ENCODE peak calls at places on chromosomes 16 and 17, in eight cellular contexts. B is fibroblast of lung; N is mucosa of descending colon; I is body of pancreas; W is CD4-positive, CD25-positive, alpha-beta regulatory T cell; E is left lung; J is heart right ventricle; A is H9. Q is an unnamed sample.

GRCh38 chr16:72241930-72242329 is 70.0 kb upstream of the PMFBP1 start:
- DNase-seq in B (peak; percentile 48), N (peak; percentile 60), I (peak; percentile 51), W (peak; percentile 28), E (no peak), J (no peak), A (no peak), Q (no peak)

GRCh38 chr16:66364117-66364958 is 2.2 kb upstream of the CDH5 start:
- DNase-seq in B (peak; percentile 45), N (peak; percentile 32), I (peak; percentile 43), W (no peak), E (no peak), J (peak; percentile 79), A (no peak), Q (no peak)

GRCh38 chr16:51938861-51939260 is 608.1 kb downstream of the TOX3 start:
- DNase-seq in B (no peak), N (no peak), I (no peak), W (no peak), E (no peak), J (no peak), A (no peak), Q (no peak)

GRCh38 chr17:49576121-49576905 is 642 bp downstream of the NXPH3 start:
- DNase-seq in B (peak; percentile 35), N (peak; percentile 21), I (no peak), W (no peak), E (no peak), J (no peak), A (peak; percentile 91), Q (peak; percentile 52)

GRCh38 chr17:50681260-50682200 is 26.2 kb downstream of the ANKRD40 start:
- DNase-seq in B (peak; percentile 77), N (peak; percentile 71), I (peak; percentile 59), W (peak; percentile 35), E (no peak), J (peak; percentile 59), A (no peak), Q (no peak)

GRCh38 chr16:22372882-22373661 is 1.3 kb downstream of the CDR2 start:
- DNase-seq in B (no peak), N (peak; percentile 18), I (no peak), W (peak; percentile 50), E (no peak), J (no peak), A (no peak), Q (no peak)

GRCh38 chr16:50861926-50862325 is 120.0 kb downstream of the CYLD start:
- DNase-seq in B (peak; percentile 90), N (no peak), I (no peak), W (no peak), E (no peak), J (no peak), A (no peak), Q (no peak)

GRCh38 chr16:1691956-1692355 is 13.9 kb downstream of the JPT2 start:
- DNase-seq in B (peak; percentile 95), N (no peak), I (no peak), W (no peak), E (no peak), J (no peak), A (no peak), Q (no peak)

GRCh38 chr17:70100983-70101382 is 26.0 kb downstream of the KCNJ16 start:
- DNase-seq in B (no peak), N (no peak), I (no peak), W (no peak), E (no peak), J (no peak), A (no peak), Q (no peak)

GRCh38 chr17:21418446-21419298 is 42.5 kb downstream of the KCNJ12 start:
- DNase-seq in B (no peak), N (no peak), I (no peak), W (no peak), E (no peak), J (no peak), A (no peak), Q (no peak)

GRCh38 chr17:78272181-78272913 is 40.9 kb downstream of the TMEM235 start:
- DNase-seq in B (peak; percentile 46), N (peak; percentile 71), I (peak; percentile 81), W (peak; percentile 74), E (no peak), J (peak; percentile 55), A (peak; percentile 79), Q (peak; percentile 66)

GRCh38 chr17:6286239-6286638 is 148.7 kb downstream of the AIPL1 start:
- DNase-seq in B (no peak), N (no peak), I (no peak), W (no peak), E (no peak), J (no peak), A (peak; percentile 80), Q (no peak)

DNA sequence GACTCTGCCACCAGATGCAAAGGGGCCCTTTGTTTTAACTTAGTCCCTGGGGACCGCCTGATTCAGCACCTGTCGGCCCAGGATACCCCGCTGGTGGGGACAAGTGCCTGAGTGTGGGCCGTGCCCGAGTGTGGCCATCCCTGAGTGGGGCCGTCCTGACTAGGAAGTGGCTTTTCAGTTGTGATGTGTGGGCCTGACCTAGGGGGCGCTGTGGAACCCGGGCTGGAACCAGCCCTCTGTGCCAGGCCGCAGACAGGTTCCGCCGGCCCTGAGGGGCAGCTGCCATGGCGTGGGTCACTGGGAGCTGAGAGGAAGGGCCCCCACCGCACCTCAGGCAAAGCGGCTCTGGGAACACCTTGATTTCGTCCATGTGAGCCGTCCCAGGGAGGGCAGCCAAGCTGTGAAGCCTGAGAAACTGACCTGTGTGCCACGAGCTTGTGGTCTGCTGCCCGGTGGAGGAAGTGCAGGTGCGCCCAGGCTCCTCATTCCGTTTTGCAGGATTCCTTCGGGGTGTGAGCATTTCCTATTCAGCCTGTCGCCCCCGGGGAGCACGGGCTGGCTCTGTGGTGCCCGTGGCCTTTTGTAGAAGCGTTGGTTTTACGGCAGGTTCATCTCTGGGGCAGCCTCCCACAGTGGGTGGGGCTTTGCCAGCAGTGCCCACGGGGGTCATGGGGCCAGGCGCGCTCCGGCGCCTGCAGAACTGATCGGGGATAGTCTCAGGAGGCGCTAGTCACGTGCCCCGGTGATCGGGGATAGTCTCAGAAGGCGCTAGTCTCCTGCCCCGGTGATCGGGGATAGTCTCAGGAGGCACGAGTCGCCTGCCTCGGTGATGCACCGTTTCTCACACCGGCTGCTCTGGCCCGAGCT is 5.3 kb downstream of the RPL13 start:
- DNase-seq in B (peak; percentile 56), N (peak; percentile 74), I (peak; percentile 68), W (peak; percentile 57), E (peak; percentile 88), J (no peak), A (peak; percentile 85), Q (peak; percentile 42)
- H3K4me1 ChIP-seq in B (peaks cover 23% of the 10 kb centered on the region), N (peaks cover 39% of the 10 kb centered on the region), I (peaks cover 51% of the 10 kb centered on the region), W (peaks cover 44% of the 10 kb centered on the region), E (peaks cover 16% of the 10 kb centered on the region), J (peaks cover 49% of the 10 kb centered on the region), A (no peaks in the 10 kb centered on the region), Q (peaks cover 4% of the 10 kb centered on the region)

GRCh38 chr17:38906429-38907172 is 18.8 kb upstream of the LASP1NB start:
- DNase-seq in B (no peak), N (no peak), I (no peak), W (no peak), E (peak; percentile 40), J (no peak), A (no peak), Q (no peak)

GRCh38 chr17:38905375-38905774 is 20.0 kb upstream of the LASP1NB start:
- DNase-seq in B (no peak), N (no peak), I (no peak), W (no peak), E (no peak), J (no peak), A (no peak), Q (no peak)

GRCh38 chr17:38904892-38905291 is 20.5 kb upstream of the LASP1NB start:
- DNase-seq in B (no peak), N (no peak), I (no peak), W (no peak), E (no peak), J (no peak), A (no peak), Q (no peak)

GRCh38 chr17:38898812-38899348 is 26.5 kb upstream of the LASP1NB start:
- DNase-seq in B (no peak), N (peak; percentile 74), I (peak; percentile 42), W (peak; percentile 93), E (peak; percentile 87), J (no peak), A (no peak), Q (peak; percentile 90)

GRCh38 chr17:38903404-38903803 is 22.0 kb upstream of the LASP1NB start:
- DNase-seq in B (no peak), N (no peak), I (no peak), W (no peak), E (no peak), J (no peak), A (no peak), Q (no peak)
- H3K4me1 ChIP-seq in B (peaks cover 19% of the 10 kb centered on the region), N (peaks cover 13% of the 10 kb centered on the region), I (peaks cover 12% of the 10 kb centered on the region), W (peaks cover 44% of the 10 kb centered on the region), E (peaks cover 28% of the 10 kb centered on the region), J (peaks cover 81% of the 10 kb centered on the region), A (no peaks in the 10 kb centered on the region), Q (peaks cover 77% of the 10 kb centered on the region)

GRCh38 chr16:88302666-88303065 is 80.1 kb upstream of the ZNF469 start:
- DNase-seq in B (no peak), N (no peak), I (no peak), W (no peak), E (peak; percentile 37), J (no peak), A (no peak), Q (no peak)
- H3K4me1 ChIP-seq in B (peaks cover 45% of the 10 kb centered on the region), N (no peaks in the 10 kb centered on the region), I (no peaks in the 10 kb centered on the region), W (peaks cover 4% of the 10 kb centered on the region), E (peaks cover 8% of the 10 kb centered on the region), J (peaks cover 18% of the 10 kb centered on the region), A (no peaks in the 10 kb centered on the region), Q (no peaks in the 10 kb centered on the region)

GRCh38 chr16:87851141-87851587 is 18.1 kb downstream of the SLC7A5 start:
- DNase-seq in B (peak; percentile 22), N (no peak), I (no peak), W (no peak), E (no peak), J (no peak), A (no peak), Q (no peak)

GRCh38 chr16:87854907-87855683 is 14.2 kb downstream of the SLC7A5 start:
- DNase-seq in B (no peak), N (no peak), I (no peak), W (no peak), E (peak; percentile 74), J (no peak), A (no peak), Q (no peak)

GRCh38 chr16:87854053-87854906 is 15.0 kb downstream of the SLC7A5 start:
- DNase-seq in B (no peak), N (no peak), I (no peak), W (no peak), E (peak; percentile 80), J (no peak), A (no peak), Q (no peak)

GRCh38 chr16:87851601-87852000 is 17.7 kb downstream of the SLC7A5 start:
- DNase-seq in B (no peak), N (no peak), I (no peak), W (no peak), E (peak; percentile 74), J (no peak), A (no peak), Q (no peak)

DNA sequence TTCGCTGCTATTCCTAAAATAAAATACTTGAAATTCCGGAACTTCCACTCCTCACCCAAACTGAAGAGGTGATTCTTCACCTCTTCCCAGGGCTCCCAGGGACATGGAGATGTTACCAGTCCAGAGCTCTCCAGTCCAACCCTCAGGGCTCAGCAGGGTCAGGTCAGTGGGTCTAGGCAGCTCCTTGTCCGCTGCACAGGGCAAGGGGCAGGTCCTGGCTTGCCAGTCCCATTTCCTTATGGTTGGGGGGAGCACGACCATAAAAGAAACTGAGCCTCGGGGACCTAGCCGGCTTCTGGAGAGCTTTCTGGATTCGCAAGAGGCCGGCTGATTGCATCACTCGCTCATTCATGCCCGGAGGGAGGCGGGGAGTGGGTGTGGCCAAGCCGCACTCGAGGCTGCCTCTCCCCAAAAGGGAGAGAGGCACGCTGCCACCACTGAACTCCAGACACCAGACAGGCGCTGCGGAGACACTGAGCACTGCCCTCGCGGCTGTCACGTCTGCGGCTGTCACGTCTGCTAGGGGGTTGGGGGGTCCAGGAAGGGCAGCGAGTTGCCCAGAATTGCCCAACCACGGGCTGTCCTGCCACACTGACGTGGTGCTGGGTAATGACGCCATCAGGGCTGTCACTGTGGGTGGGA is 15.8 kb downstream of the SLC7A5 start:
- DNase-seq in B (peak; percentile 88), N (peak; percentile 91), I (peak; percentile 93), W (peak; percentile 92), E (peak; percentile 98), J (peak; percentile 90), A (peak; percentile 88), Q (peak; percentile 90)
- H3K4me1 ChIP-seq in B (peaks cover 16% of the 10 kb centered on the region), N (peaks cover 17% of the 10 kb centered on the region), I (peaks cover 43% of the 10 kb centered on the region), W (peaks cover 59% of the 10 kb centered on the region), E (peaks cover 8% of the 10 kb centered on the region), J (peaks cover 40% of the 10 kb centered on the region), A (no peaks in the 10 kb centered on the region), Q (peaks cover 25% of the 10 kb centered on the region)

Q was measured in Peyer's patch.